ENCODE peak calls at places on chromosomes 6 and 20, in five cellular contexts. U is fibroblast of the aortic adventitia, K is cardiac fibroblast, I is fibroblast of villous mesenchyme, O is coronary artery. D is an unnamed sample.

GRCh38 chr6:105893741-105894140 is 192.4 kb upstream of the PRDM1 start:
- DNase-seq in K (no peak), I (no peak), U (no peak), O (no peak), D (no peak)

GRCh38 chr20:52622086-52622485 is 350.1 kb upstream of the TSHZ2 start:
- DNase-seq in U (no peak), O (no peak), K (no peak), I (no peak), D (no peak)

GRCh38 chr6:162907876-162908481 is 180.2 kb downstream of the PACRG start:
- DNase-seq in I (peak), K (peak), O (no peak), U (peak), D (no peak)

GRCh38 chr6:90895299-90896164 is 308.7 kb upstream of the MAP3K7 start:
- DNase-seq in K (no peak), I (no peak), U (no peak), O (no peak), D (no peak)

GRCh38 chr6:26743157-26743821 is 83.7 kb upstream of the ZNF322 start:
- DNase-seq in K (peak), O (no peak), I (peak), U (peak), D (no peak)

GRCh38 chr6:42790549-42791181 is 8.8 kb downstream of the BICRAL start:
- DNase-seq in I (no peak), K (no peak), U (no peak), O (no peak), D (no peak)

GRCh38 chr6:54107470-54107869 is 3.8 kb upstream of the MLIP start:
- DNase-seq in O (no peak), K (no peak), I (no peak), U (no peak), D (no peak)

GRCh38 chr6:27280064-27280539 is 32.0 kb downstream of the POM121L2 start:
- DNase-seq in U (peak), I (peak), O (no peak), K (peak), D (no peak)

GRCh38 chr6:15911753-15912504 is 217.0 kb upstream of the MYLIP start:
- DNase-seq in O (no peak), I (no peak), U (no peak), K (no peak), D (no peak)

GRCh38 chr6:23002044-23002619 is 432.8 kb downstream of the HDGFL1 start:
- DNase-seq in K (no peak), U (no peak), I (no peak), O (no peak), D (no peak)

GRCh38 chr6:11085758-11086435 is 7.7 kb upstream of the SMIM13 start:
- DNase-seq in O (no peak), K (peak), I (peak), U (peak), D (no peak)

GRCh38 chr6:148445620-148446019 is 103.0 kb downstream of the SASH1 start:
- DNase-seq in U (no peak), O (no peak), K (peak), I (peak), D (no peak)

DNA sequence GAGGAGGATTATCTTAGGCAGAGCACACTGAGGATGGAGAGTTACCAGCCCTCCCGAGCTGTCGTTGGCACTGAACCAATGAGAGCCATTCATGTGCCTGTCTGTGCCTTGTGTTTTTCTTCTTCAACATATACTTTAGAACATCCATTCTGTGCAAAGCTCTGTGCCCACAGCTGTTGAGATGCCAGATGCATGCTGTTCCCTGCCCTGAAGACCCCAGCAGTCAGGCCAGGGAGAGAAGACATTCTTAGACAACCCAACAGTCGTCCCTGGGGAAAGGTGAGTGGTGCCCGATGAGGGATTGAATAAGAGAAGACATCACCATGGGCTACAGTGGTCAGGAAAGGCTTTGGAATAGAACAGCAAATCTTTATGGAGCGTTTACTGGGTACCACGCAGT is 114.1 kb downstream of the NRN1 start:
- DNase-seq in I (no peak), U (no peak), O (no peak), K (no peak), D (no peak)
- H3K4me3 ChIP-seq in I (no peak), U (no peak), O (peak), K (no peak), D (no peak)

GRCh38 chr6:14555804-14556203 is 438.2 kb downstream of the CD83 start:
- DNase-seq in O (no peak), U (no peak), I (no peak), K (no peak), D (no peak)

GRCh38 chr6:14559754-14560527 is 442.4 kb downstream of the CD83 start:
- DNase-seq in K (no peak), U (no peak), I (no peak), O (no peak), D (no peak)
- H3K4me3 ChIP-seq in K (no peak), U (no peak), I (no peak), O (no peak), D (no peak)

GRCh38 chr6:12605888-12606345 is 110.7 kb upstream of the PHACTR1 start:
- DNase-seq in U (peak), K (peak), O (no peak), I (peak), D (peak)
- H3K4me3 ChIP-seq in U (no peak), K (no peak), O (no peak), I (no peak), D (no peak)

GRCh38 chr6:2970034-2970685 is 1.2 kb downstream of the SERPINB6 start:
- DNase-seq in K (peak), U (peak), I (no peak), O (no peak), D (no peak)
- H3K4me3 ChIP-seq in K (peak), U (peak), I (peak), O (peak), D (no peak)

GRCh38 chr6:125745281-125746018 is 4.0 kb upstream of the HEY2 start:
- DNase-seq in O (no peak), K (no peak), U (no peak), I (no peak), D (no peak)

GRCh38 chr6:125742024-125742423 is 7.4 kb upstream of the HEY2 start:
- DNase-seq in U (no peak), K (no peak), I (no peak), O (no peak), D (no peak)

GRCh38 chr6:125741336-125741735 is 8.1 kb upstream of the HEY2 start:
- DNase-seq in U (no peak), I (no peak), O (no peak), K (no peak), D (no peak)

GRCh38 chr6:125742433-125743120 is 6.9 kb upstream of the HEY2 start:
- DNase-seq in I (no peak), U (no peak), O (no peak), K (no peak), D (no peak)

GRCh38 chr6:125743604-125744003 is 5.8 kb upstream of the HEY2 start:
- DNase-seq in I (no peak), K (no peak), U (no peak), O (no peak), D (no peak)
- H3K4me3 ChIP-seq in I (no peak), K (no peak), U (no peak), O (peak), D (no peak)

DNA sequence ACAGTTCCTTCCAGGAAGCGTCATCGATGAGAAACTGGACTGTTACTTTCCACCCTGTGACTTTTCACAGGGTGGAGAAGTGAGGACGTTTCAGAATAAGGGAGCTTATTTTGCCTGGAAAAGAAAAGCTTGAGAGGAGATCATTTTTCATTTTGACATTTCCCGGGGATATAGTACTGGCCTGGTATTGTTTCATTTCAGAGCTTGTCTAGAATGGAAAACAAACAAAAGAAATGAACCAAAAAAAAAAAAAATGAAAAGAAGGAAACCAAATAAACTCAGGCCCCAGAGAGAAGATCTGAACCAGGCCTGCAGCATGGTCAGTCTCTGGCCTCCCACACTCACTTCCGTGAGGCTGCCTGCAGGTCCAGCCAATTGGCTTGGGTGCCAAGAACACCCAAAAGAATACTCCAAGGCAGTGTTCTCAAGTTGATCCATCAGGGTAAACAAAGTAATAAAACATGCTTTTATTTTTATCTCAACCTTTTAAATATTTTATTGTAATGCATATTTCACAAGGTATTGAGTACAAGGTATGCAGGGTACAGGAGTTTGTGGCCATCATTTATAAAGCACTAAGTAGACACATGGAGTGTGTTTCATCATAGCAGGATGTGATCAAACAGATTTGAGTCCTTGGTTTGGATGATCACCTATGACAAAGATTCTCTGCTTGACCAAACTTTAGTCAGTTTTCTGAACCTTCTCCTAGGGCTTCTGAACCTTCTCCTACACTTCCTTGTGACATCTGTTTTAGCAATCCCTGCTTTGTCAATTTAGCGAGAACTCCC is 177.0 kb upstream of the GGTLC1 start:
- DNase-seq in O (no peak), U (peak), I (no peak), K (no peak), D (no peak)
- H3K4me3 ChIP-seq in O (no peak), U (no peak), I (no peak), K (no peak), D (no peak)

DNA sequence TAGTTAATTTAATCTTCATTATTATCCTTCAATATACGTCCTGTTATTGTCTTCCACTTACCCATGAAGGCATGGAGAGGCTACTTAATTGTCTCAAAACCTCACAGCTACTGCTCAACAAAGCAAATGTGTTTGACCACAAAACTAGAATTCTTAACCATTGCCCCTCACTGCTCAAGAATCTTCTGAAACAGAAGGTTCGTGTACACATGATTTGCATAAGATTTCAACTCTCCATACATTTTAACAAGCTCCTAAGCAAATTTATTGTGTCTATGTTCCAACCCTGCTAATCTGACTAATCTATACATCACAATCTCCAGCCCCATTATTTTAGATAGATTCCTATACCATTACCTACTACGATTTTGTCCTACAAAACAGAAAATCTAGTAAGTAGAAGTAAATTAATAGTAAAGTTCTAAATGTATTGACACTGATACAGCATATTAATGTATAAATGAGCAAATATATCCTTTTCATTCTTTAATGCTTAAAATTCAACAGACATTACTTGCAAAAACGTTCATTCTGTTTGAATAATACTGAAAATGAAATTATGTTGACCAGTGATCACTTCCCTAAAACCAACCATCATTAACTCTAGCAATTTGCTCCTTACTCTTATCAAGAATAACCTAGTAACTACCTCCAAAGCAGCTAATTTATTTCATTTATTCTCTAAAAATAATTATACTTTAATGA is 89.7 kb upstream of the RNF217 start:
- DNase-seq in I (no peak), U (no peak), K (no peak), O (no peak), D (no peak)
- H3K4me3 ChIP-seq in I (no peak), U (no peak), K (no peak), O (no peak), D (no peak)